ENCODE peak calls at places on chromosomes 11 and 22, in ten cellular contexts. M, R, F, I, D, T, X, A, K and V are unnamed samples.

GRCh38 chr11:92859290-92859689 is 110.2 kb upstream of the MTNR1B start:
- DNase-seq in M (no peak), R (no peak), F (no peak), I (peak), D (no peak), T (no peak), X (peak), A (no peak), K (no peak), V (no peak)

GRCh38 chr11:64206457-64207246 is at the start of gene FERMT3:
- DNase-seq in M (peak), R (no peak), F (no peak), I (no peak), D (peak), T (no peak), X (no peak), A (peak), K (no peak), V (no peak)

GRCh38 chr11:8375932-8376331 is 112.3 kb upstream of the LMO1 start:
- DNase-seq in M (no peak), R (no peak), F (no peak), I (no peak), D (no peak), T (no peak), X (no peak), A (no peak), K (no peak), V (no peak)

GRCh38 chr22:39311592-39312400 is 7.6 kb downstream of the RPL3 start:
- DNase-seq in M (no peak), R (no peak), F (no peak), I (no peak), D (peak), T (peak), X (no peak), A (no peak), K (no peak), V (no peak)

GRCh38 chr22:24133187-24133965 is 47.9 kb upstream of the SUSD2 start:
- DNase-seq in M (no peak), R (peak), F (no peak), I (no peak), D (peak), T (no peak), X (no peak), A (no peak), K (no peak), V (no peak)

GRCh38 chr11:122097419-122098001 is 18.5 kb downstream of the BLID start:
- DNase-seq in M (no peak), R (peak), F (no peak), I (peak), D (no peak), T (no peak), X (peak), A (no peak), K (no peak), V (no peak)

GRCh38 chr22:30033137-30033536 is 47.1 kb upstream of the HORMAD2 start:
- DNase-seq in M (no peak), R (no peak), F (no peak), I (no peak), D (no peak), T (no peak), X (no peak), A (no peak), K (no peak), V (no peak)

GRCh38 chr11:61728940-61729219 is 23.6 kb upstream of the MYRF start:
- DNase-seq in M (no peak), R (peak), F (no peak), I (no peak), D (no peak), T (peak), X (no peak), A (no peak), K (no peak), V (no peak)

GRCh38 chr11:118295834-118296454 is 8.6 kb upstream of the CD3E start:
- DNase-seq in M (no peak), R (peak), F (no peak), I (peak), D (peak), T (peak), X (no peak), A (no peak), K (no peak), V (no peak)

GRCh38 chr11:46307785-46308341 is 30.4 kb downstream of the CREB3L1 start:
- DNase-seq in M (no peak), R (no peak), F (no peak), I (no peak), D (peak), T (no peak), X (no peak), A (no peak), K (no peak), V (no peak)

GRCh38 chr11:13941790-13942189 is 20.7 kb upstream of the SPON1 start:
- DNase-seq in M (no peak), R (no peak), F (no peak), I (no peak), D (no peak), T (peak), X (no peak), A (no peak), K (no peak), V (no peak)

GRCh38 chr11:73229321-73230275 is 11.5 kb downstream of the P2RY2 start:
- DNase-seq in M (no peak), R (no peak), F (no peak), I (no peak), D (peak), T (no peak), X (no peak), A (peak), K (no peak), V (no peak)

GRCh38 chr11:17762309-17762974 is 27.9 kb downstream of the KCNC1 start:
- DNase-seq in M (no peak), R (no peak), F (no peak), I (no peak), D (no peak), T (peak), X (no peak), A (no peak), K (no peak), V (no peak)

GRCh38 chr11:65221026-65221425 is 39.3 kb downstream of the CAPN1 start:
- DNase-seq in M (no peak), R (no peak), F (no peak), I (no peak), D (no peak), T (no peak), X (no peak), A (no peak), K (no peak), V (no peak)

GRCh38 chr11:65882191-65883057 is 2.8 kb downstream of the CTSW start:
- DNase-seq in M (no peak), R (no peak), F (no peak), I (no peak), D (no peak), T (no peak), X (no peak), A (no peak), K (no peak), V (no peak)

GRCh38 chr11:18012314-18012905 is 437 bp downstream of the SERGEF start:
- DNase-seq in M (no peak), R (peak), F (no peak), I (peak), D (no peak), T (peak), X (peak), A (peak), K (no peak), V (no peak)